ENCODE peak calls at places on chromosome 13, in four cellular contexts. One of them, this sample, is unnamed.

GRCh38 chr13:98909016-98909415 is 68.8 kb downstream of the DOCK9 start:
- DNase-seq in HCT116: no peak
- DNase-seq in HepG2: no peak
- DNase-seq in A549: no peak
- DNase-seq in this sample: no peak

GRCh38 chr13:106318941-106319411 is 216.5 kb downstream of the EFNB2 start:
- DNase-seq in HCT116: peak
- DNase-seq in HepG2: no peak
- DNase-seq in A549: peak
- DNase-seq in this sample: peak

GRCh38 chr13:104871456-104871855 is 1664.0 kb downstream of the EFNB2 start:
- DNase-seq in HCT116: no peak
- DNase-seq in HepG2: no peak
- DNase-seq in A549: no peak
- DNase-seq in this sample: peak

GRCh38 chr13:70408865-70409264 is 300.6 kb upstream of the KLHL1 start:
- DNase-seq in HCT116: no peak
- DNase-seq in HepG2: no peak
- DNase-seq in A549: no peak
- DNase-seq in this sample: no peak

GRCh38 chr13:52128714-52129700 is at the start of gene NEK5:
- DNase-seq in HCT116: peak
- DNase-seq in HepG2: peak
- DNase-seq in A549: peak
- DNase-seq in this sample: peak

GRCh38 chr13:72163671-72164070 is 296.7 kb upstream of the DACH1 start:
- DNase-seq in HCT116: no peak
- DNase-seq in HepG2: no peak
- DNase-seq in A549: no peak
- DNase-seq in this sample: no peak

GRCh38 chr13:101523732-101524131 is 71.3 kb downstream of the ITGBL1 start:
- DNase-seq in HCT116: no peak
- DNase-seq in HepG2: no peak
- DNase-seq in A549: no peak
- DNase-seq in this sample: no peak

GRCh38 chr13:40316301-40316700 is 350.1 kb downstream of the FOXO1 start:
- DNase-seq in HCT116: no peak
- DNase-seq in HepG2: no peak
- DNase-seq in A549: no peak
- DNase-seq in this sample: no peak

GRCh38 chr13:77207943-77208342 is 119.0 kb downstream of the MYCBP2 start:
- DNase-seq in HCT116: no peak
- DNase-seq in HepG2: no peak
- DNase-seq in A549: no peak
- DNase-seq in this sample: no peak

GRCh38 chr13:27037571-27037970 is 134.0 kb downstream of the USP12 start:
- DNase-seq in HCT116: no peak
- DNase-seq in HepG2: no peak
- DNase-seq in A549: no peak
- DNase-seq in this sample: no peak

GRCh38 chr13:88000239-88000638 is 329.1 kb downstream of the SLITRK5 start:
- DNase-seq in HCT116: no peak
- DNase-seq in HepG2: no peak
- DNase-seq in A549: no peak
- DNase-seq in this sample: peak

GRCh38 chr13:45333973-45334922 is 6.7 kb downstream of the TPT1 start:
- DNase-seq in HCT116: no peak
- DNase-seq in HepG2: no peak
- DNase-seq in A549: no peak
- DNase-seq in this sample: peak

GRCh38 chr13:105612541-105612940 is 922.9 kb downstream of the EFNB2 start:
- DNase-seq in HCT116: no peak
- DNase-seq in HepG2: no peak
- DNase-seq in A549: no peak
- DNase-seq in this sample: no peak

GRCh38 chr13:105991622-105992254 is 543.7 kb downstream of the EFNB2 start:
- DNase-seq in HCT116: no peak
- DNase-seq in HepG2: no peak
- DNase-seq in A549: no peak
- DNase-seq in this sample: peak

GRCh38 chr13:30744056-30744684 is 8.8 kb downstream of the ALOX5AP start:
- DNase-seq in HCT116: peak
- DNase-seq in HepG2: peak
- DNase-seq in A549: peak
- DNase-seq in this sample: peak

GRCh38 chr13:79678100-79678499 is 197.1 kb downstream of the NDFIP2 start:
- DNase-seq in HCT116: no peak
- DNase-seq in HepG2: peak
- DNase-seq in A549: no peak
- DNase-seq in this sample: no peak

GRCh38 chr13:47621931-47622330 is 379.1 kb downstream of the SUCLA2 start:
- DNase-seq in HCT116: no peak
- DNase-seq in HepG2: no peak
- DNase-seq in A549: no peak
- DNase-seq in this sample: no peak

DNA sequence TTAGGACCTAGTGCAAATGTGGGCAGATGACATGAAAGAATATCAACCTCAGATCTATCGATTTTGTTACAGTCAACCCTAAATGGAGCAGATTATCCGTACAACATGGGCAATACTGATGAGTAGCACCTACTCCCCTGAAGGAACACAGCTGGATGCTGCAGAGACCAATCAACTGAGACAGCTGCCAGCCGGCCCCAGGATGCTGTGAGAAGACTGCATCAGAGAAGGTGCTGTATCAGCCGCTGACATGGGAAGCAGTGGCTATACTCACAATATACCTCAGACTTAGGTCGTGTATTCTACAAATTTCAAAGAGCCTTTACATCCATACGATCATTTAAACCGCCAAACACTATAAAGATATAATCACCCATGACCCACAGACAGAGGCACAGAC is 95.9 kb upstream of the FNDC3A start:
- DNase-seq in HCT116: no peak
- DNase-seq in HepG2: no peak
- DNase-seq in A549: no peak
- DNase-seq in this sample: no peak
- TF ChIP-seq MAX in HCT116: no peak
- TF ChIP-seq MAX in HepG2: no peak
- TF ChIP-seq MAX in A549: no peak
- TF ChIP-seq MAX in this sample: no peak

GRCh38 chr13:50401721-50402510 is 386.7 kb downstream of the KCNRG start:
- DNase-seq in HCT116: no peak
- DNase-seq in HepG2: no peak
- DNase-seq in A549: no peak
- DNase-seq in this sample: no peak

GRCh38 chr13:50400035-50400726 is 384.9 kb downstream of the KCNRG start:
- DNase-seq in HCT116: no peak
- DNase-seq in HepG2: no peak
- DNase-seq in A549: no peak
- DNase-seq in this sample: no peak

GRCh38 chr13:50403311-50403710 is 388.1 kb downstream of the KCNRG start:
- DNase-seq in HCT116: no peak
- DNase-seq in HepG2: peak
- DNase-seq in A549: no peak
- DNase-seq in this sample: no peak

GRCh38 chr13:50404769-50405168 is 389.5 kb downstream of the KCNRG start:
- DNase-seq in HCT116: no peak
- DNase-seq in HepG2: no peak
- DNase-seq in A549: no peak
- DNase-seq in this sample: no peak

GRCh38 chr13:50400930-50401553 is 385.8 kb downstream of the KCNRG start:
- DNase-seq in HCT116: no peak
- DNase-seq in HepG2: peak
- DNase-seq in A549: no peak
- DNase-seq in this sample: no peak
- TF ChIP-seq MAX in HCT116: no peak
- TF ChIP-seq MAX in HepG2: no peak
- TF ChIP-seq MAX in A549: no peak
- TF ChIP-seq MAX in this sample: no peak

GRCh38 chr13:35703061-35703460 is 226.6 kb upstream of the MAB21L1 start:
- DNase-seq in HCT116: no peak
- DNase-seq in HepG2: no peak
- DNase-seq in A549: no peak
- DNase-seq in this sample: no peak
- TF ChIP-seq MAX in HCT116: no peak
- TF ChIP-seq MAX in HepG2: no peak
- TF ChIP-seq MAX in A549: no peak
- TF ChIP-seq MAX in this sample: no peak

DNA sequence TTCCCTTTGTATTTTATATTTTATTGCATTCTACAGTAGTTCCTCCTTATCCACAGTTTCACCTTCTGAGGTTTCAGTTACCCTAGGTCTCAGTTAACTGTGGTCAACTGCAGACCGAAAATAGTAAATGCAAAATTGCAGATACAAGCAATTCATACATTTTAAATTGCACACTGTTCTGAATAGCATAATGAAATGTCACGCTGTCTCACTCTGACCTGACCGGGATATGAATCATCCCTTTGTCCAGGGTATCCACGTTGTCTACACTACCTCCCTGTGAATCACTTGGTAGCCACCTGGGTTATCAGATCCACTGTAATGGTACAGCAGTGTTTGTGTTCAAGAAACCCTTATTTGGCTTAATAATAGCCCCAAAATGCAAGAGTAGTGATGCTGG is 325.0 kb downstream of the DNAJC15 start:
- DNase-seq in HCT116: no peak
- DNase-seq in HepG2: no peak
- DNase-seq in A549: no peak
- DNase-seq in this sample: no peak
- TF ChIP-seq MAX in HCT116: no peak
- TF ChIP-seq MAX in HepG2: no peak
- TF ChIP-seq MAX in A549: no peak
- TF ChIP-seq MAX in this sample: no peak

GRCh38 chr13:114088863-114089262 is 43.6 kb downstream of the RASA3 start:
- DNase-seq in HCT116: no peak
- DNase-seq in HepG2: no peak
- DNase-seq in A549: no peak
- DNase-seq in this sample: no peak
- TF ChIP-seq MAX in HCT116: no peak
- TF ChIP-seq MAX in HepG2: no peak
- TF ChIP-seq MAX in A549: no peak
- TF ChIP-seq MAX in this sample: no peak

DNA sequence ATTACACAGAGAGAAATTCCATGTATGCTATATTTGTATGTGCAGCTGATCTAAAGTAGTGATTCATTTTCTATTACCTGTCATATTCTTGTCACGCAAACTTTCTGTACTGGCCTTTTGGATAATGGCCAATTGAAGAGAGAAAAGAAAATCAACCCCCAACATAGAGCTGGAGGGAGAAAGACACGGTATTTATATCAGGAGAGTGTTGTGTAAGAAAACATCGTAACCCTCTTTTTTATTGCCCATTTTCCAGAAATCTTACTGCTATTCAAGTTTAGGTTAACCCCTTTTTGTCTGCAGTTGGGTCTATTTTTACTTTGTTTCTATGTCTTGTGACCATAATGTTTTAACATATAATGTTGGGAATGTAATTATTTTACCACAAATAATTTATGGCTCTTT is 27.9 kb downstream of the DGKH start:
- DNase-seq in HCT116: no peak
- DNase-seq in HepG2: no peak
- DNase-seq in A549: no peak
- DNase-seq in this sample: no peak
- TF ChIP-seq MAX in HCT116: no peak
- TF ChIP-seq MAX in HepG2: no peak
- TF ChIP-seq MAX in A549: no peak
- TF ChIP-seq MAX in this sample: no peak

DNA sequence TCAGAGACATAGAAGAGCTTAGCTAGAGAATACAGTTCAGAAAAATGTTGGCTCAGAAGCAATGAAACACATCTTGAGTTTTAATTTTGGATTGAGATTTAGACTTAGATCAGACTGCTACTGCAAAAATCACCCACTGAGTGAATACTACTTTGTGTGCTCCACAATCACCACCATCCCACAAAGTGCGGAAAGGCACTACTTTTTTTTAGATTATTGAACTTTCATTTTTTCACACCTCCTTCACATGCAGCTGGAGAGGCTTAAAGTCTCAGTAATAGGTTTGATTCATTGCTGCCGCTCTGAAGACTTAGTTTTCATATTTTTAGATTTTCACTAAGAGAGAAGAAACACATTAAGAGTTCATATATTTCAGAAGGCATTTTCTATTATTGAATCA is 289.9 kb upstream of the PRR20A start:
- DNase-seq in HCT116: no peak
- DNase-seq in HepG2: no peak
- DNase-seq in A549: no peak
- DNase-seq in this sample: no peak
- TF ChIP-seq MAX in HCT116: no peak
- TF ChIP-seq MAX in HepG2: no peak
- TF ChIP-seq MAX in A549: no peak
- TF ChIP-seq MAX in this sample: no peak

DNA sequence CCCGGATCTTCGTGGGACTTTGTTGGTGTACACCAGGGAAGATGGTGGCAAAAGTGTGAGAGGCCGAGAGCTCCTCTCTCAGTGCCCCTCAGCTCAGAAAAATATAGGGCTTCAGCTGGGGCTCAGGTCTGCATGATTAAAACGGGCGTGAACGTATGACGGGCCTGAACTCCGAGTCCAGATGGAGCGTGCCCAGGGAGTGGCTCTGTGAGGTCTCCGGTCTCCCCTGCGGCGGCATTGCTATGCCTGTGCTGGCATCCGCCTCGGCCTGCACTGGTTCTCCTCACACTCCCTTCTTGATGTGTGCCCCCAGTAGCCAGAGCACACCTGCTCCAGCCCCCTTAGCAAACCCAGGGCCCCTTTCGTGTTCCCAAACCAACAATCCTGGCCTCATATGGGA is 82.0 kb downstream of the TEX29 start:
- DNase-seq in HCT116: no peak
- DNase-seq in HepG2: no peak
- DNase-seq in A549: no peak
- DNase-seq in this sample: no peak
- TF ChIP-seq MAX in HCT116: no peak
- TF ChIP-seq MAX in HepG2: no peak
- TF ChIP-seq MAX in A549: no peak
- TF ChIP-seq MAX in this sample: no peak

DNA sequence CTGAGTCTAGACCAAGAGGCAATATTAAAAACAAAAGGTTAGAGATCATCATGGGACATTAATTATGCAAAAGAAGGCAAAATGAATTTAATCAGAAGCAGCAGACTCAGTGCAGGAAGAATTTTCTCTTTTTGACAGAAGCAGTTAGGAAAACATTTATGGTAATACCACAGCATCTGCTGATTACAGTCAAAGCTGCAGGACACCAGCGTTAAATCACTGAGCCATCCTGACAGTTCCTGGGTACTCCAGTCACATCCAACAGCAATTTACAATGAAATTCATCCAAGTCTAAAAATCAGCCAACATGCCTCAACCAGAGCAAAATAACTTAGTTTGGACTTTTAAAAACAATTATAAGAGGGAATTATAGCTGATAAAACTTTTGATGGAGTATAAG is 476.7 kb downstream of the DIAPH3 start:
- DNase-seq in HCT116: no peak
- DNase-seq in HepG2: no peak
- DNase-seq in A549: no peak
- DNase-seq in this sample: no peak
- TF ChIP-seq MAX in HCT116: no peak
- TF ChIP-seq MAX in HepG2: no peak
- TF ChIP-seq MAX in A549: no peak
- TF ChIP-seq MAX in this sample: no peak

GRCh38 chr13:32415019-32415418 is 12.9 kb downstream of the N4BP2L1 start:
- DNase-seq in HCT116: peak
- DNase-seq in HepG2: no peak
- DNase-seq in A549: peak
- DNase-seq in this sample: peak
- TF ChIP-seq MAX in HCT116: no peak
- TF ChIP-seq MAX in HepG2: no peak
- TF ChIP-seq MAX in A549: no peak
- TF ChIP-seq MAX in this sample: no peak

This sample was measured in NB4.